ENCODE peak calls at places on chromosome 2, in ten cellular contexts. X is lung; V is tibial artery; N is CD4-positive, alpha-beta memory T cell; I is heart left ventricle; Q is aorta; Z is substantia nigra; S is SK-N-SH; D is lower lobe of right lung; F is GM12878. J is an unnamed sample.

GRCh38 chr2:195407782-195408181 is 249.2 kb upstream of the SLC39A10 start:
- DNase-seq in S (no peak), F (no peak), Q (no peak), Z (no peak), I (no peak), X (no peak), N (no peak), D (no peak), V (no peak), J (no peak)

GRCh38 chr2:236873666-236874065 is 212.0 kb upstream of the COPS8 start:
- DNase-seq in S (no peak), I (no peak), D (no peak), N (no peak), X (no peak), Z (no peak), F (no peak), Q (no peak), V (no peak), J (no peak)

GRCh38 chr2:83221258-83221657 is 1237.8 kb downstream of the SUCLG1 start:
- DNase-seq in X (no peak), S (no peak), Q (no peak), N (no peak), D (no peak), V (no peak), Z (no peak), I (no peak), F (no peak), J (no peak)

GRCh38 chr2:167581961-167582574 is 665.3 kb downstream of the STK39 start:
- DNase-seq in Z (no peak), F (no peak), X (no peak), S (no peak), Q (no peak), D (no peak), I (no peak), N (no peak), V (no peak), J (no peak)

GRCh38 chr2:195322324-195322723 is 334.7 kb upstream of the SLC39A10 start:
- DNase-seq in Q (no peak), I (no peak), N (no peak), D (no peak), V (no peak), X (no peak), S (peak; percentile 48), F (no peak), Z (no peak), J (no peak)

GRCh38 chr2:96957299-96957698 is 29.1 kb downstream of the FAM178B start:
- DNase-seq in I (peak; percentile 37), V (no peak), S (no peak), N (no peak), F (no peak), Z (no peak), X (no peak), D (no peak), Q (peak; percentile 26), J (peak; percentile 58)

GRCh38 chr2:54728669-54729120 is 5.2 kb downstream of the EML6 start:
- DNase-seq in V (no peak), Q (no peak), I (no peak), Z (no peak), N (no peak), X (no peak), F (no peak), S (no peak), D (no peak), J (no peak)

GRCh38 chr2:102492006-102492405 is 19.0 kb downstream of the SLC9A4 start:
- DNase-seq in X (no peak), V (no peak), D (no peak), I (no peak), S (no peak), Q (no peak), N (no peak), F (no peak), Z (no peak), J (no peak)

GRCh38 chr2:209476367-209477191 is 52.7 kb downstream of the MAP2 start:
- DNase-seq in F (no peak), S (no peak), Q (no peak), D (no peak), X (no peak), Z (peak; percentile 17), V (no peak), N (no peak), I (no peak), J (peak; percentile 70)

GRCh38 chr2:2189112-2189398 is 142.0 kb downstream of the MYT1L start:
- DNase-seq in Z (no peak), X (no peak), D (no peak), F (no peak), V (no peak), S (no peak), Q (no peak), N (no peak), I (no peak), J (no peak)

GRCh38 chr2:43542285-43542933 is 53.4 kb downstream of the THADA start:
- DNase-seq in Q (no peak), V (no peak), Z (no peak), F (no peak), S (peak; percentile 52), I (no peak), D (no peak), N (peak; percentile 49), X (no peak), J (no peak)

GRCh38 chr2:70084973-70085710 is 2.1 kb upstream of the PCBP1 start:
- DNase-seq in F (peak; percentile 76), X (no peak), D (no peak), Q (no peak), V (peak; percentile 71), I (no peak), Z (no peak), N (peak; percentile 60), S (no peak), J (peak; percentile 66)

GRCh38 chr2:172408143-172408766 is 19.1 kb upstream of the ITGA6 start:
- DNase-seq in N (no peak), D (no peak), I (no peak), Q (no peak), V (no peak), F (no peak), S (no peak), Z (no peak), X (no peak), J (no peak)

GRCh38 chr2:25342372-25343186 is 854 bp upstream of the DNMT3A start:
- DNase-seq in F (no peak), I (peak; percentile 92), Z (peak; percentile 85), Q (peak; percentile 90), V (peak; percentile 88), S (peak; percentile 99), X (peak; percentile 77), D (peak; percentile 87), N (peak; percentile 81), J (peak; percentile 92)

GRCh38 chr2:10303634-10304378 is 1.1 kb downstream of the HPCAL1 start:
- DNase-seq in I (peak; percentile 79), Q (peak; percentile 68), Z (peak; percentile 51), X (peak; percentile 58), S (peak; percentile 84), V (no peak), F (no peak), D (peak; percentile 80), N (peak; percentile 60), J (no peak)

GRCh38 chr2:70959851-70960832 is 18.3 kb upstream of the ANKRD53 start:
- DNase-seq in S (peak; percentile 4), Z (no peak), Q (no peak), I (no peak), F (no peak), N (no peak), V (peak; percentile 51), D (no peak), X (peak; percentile 24), J (no peak)

DNA sequence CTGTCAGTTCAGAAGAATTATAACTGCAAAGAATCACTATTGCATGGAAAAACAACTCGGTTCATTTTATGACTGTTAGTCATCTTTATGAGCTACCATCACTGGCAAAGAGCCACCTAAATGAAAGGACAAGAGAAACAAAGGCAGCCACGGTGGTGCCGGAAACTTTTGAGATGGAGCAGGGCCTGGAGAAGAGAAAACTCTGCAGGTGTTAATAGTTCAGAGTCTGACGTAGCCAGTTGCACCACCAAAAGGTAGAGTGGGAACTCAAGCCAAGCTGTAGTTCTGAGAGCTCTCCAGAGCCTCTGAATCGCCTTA is 110.9 kb downstream of the FTCDNL1 start:
- DNase-seq in S (no peak), Z (no peak), F (no peak), D (no peak), N (no peak), I (no peak), X (no peak), Q (no peak), V (no peak), J (no peak)
- H3K27ac ChIP-seq in S (no peak overlapping the region), Z (peak overlapping the region; percentile 16), F (no peak overlapping the region), D (no peak overlapping the region), N (no peak overlapping the region), I (no peak overlapping the region), X (no peak overlapping the region), Q (no peak overlapping the region), V (no peak overlapping the region), J (no peak overlapping the region)

DNA sequence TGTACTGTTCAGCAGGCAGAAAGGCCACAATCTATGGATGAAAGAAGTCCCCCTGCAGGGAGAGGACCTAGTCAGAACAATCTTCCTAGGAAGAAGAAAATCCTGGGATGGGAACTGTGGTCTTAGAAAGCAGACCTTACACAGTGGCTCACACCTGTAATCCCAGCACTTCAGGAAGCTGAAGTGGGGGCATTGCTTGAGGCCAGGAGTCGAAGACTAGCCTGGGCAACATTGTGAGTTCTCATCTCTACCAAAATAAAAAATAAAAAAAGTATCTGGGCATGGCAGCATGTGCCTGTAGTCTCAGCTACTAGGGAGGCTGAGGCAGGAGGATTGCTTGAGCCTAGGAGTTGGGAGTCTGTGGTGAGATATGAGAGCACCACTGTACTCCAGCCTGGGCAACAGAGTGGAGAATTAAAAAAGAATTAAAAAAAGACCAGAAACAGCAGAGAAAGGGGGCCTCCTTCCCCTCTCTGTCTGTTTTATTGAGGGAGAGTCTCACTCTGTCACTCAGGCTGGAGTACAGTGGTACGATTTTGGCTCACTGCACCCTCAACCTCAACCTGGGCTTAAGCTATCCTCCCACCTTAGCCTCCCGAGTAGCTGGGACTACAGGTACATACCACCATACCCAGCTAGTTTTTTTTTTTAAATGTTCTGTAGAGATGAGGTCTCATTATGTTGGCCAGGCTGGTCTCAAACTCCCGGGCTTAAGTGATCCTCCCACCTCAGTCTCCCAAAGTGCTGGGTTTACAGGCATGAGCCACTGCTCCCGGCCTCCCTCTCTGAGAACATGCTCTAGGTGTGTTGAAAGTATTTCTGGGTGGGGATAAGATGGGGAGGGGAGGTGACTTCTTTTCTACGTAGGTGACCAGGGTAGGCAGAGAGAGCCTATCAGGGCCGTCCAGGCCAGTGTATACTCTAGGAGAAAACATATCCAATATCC is 7.4 kb downstream of the RHOB start:
- DNase-seq in V (peak; percentile 38), D (no peak), S (no peak), Q (no peak), N (no peak), X (no peak), Z (no peak), F (no peak), I (no peak), J (peak; percentile 61)
- H3K27ac ChIP-seq in V (peak overlapping the region; percentile 43), D (no peak overlapping the region), S (no peak overlapping the region), Q (no peak overlapping the region), N (no peak overlapping the region), X (no peak overlapping the region), Z (no peak overlapping the region), F (no peak overlapping the region), I (no peak overlapping the region), J (peak overlapping the region; percentile 97)

GRCh38 chr2:27958711-27959378 is 68.3 kb downstream of the BABAM2 start:
- DNase-seq in Q (no peak), I (no peak), F (no peak), V (no peak), N (no peak), D (no peak), S (no peak), Z (no peak), X (no peak), J (no peak)
- H3K27ac ChIP-seq in Q (no peak overlapping the region), I (no peak overlapping the region), F (no peak overlapping the region), V (no peak overlapping the region), N (no peak overlapping the region), D (no peak overlapping the region), S (peak overlapping the region; percentile 81), Z (no peak overlapping the region), X (no peak overlapping the region), J (no peak overlapping the region)

GRCh38 chr2:152471499-152471898 is 136.5 kb downstream of the FMNL2 start:
- DNase-seq in N (no peak), Q (no peak), F (no peak), V (no peak), D (no peak), I (no peak), X (no peak), Z (no peak), S (no peak), J (no peak)
- H3K27ac ChIP-seq in N (no peak overlapping the region), Q (peak overlapping the region; percentile 39), F (no peak overlapping the region), V (no peak overlapping the region), D (peak overlapping the region; percentile 19), I (peak overlapping the region; percentile 17), X (no peak overlapping the region), Z (peak overlapping the region; percentile 81), S (no peak overlapping the region), J (peak overlapping the region; percentile 29)